ENCODE peak calls at places on chromosomes 11 and 22, in six cellular contexts. J is neural crest cell, Q is AG10803, X is IMR-90, S is HCT116, H is dorsolateral prefrontal cortex. W is an unnamed sample.

GRCh38 chr22:36165161-36165560 is 4.6 kb upstream of the APOL3 start:
- DNase-seq in S (no peak), Q (no peak), X (no peak), H (no peak), J (no peak), W (no peak)

GRCh38 chr11:34721646-34722045 is 100.8 kb downstream of the EHF start:
- DNase-seq in Q (peak), X (peak), S (no peak), H (no peak), J (no peak), W (peak)

GRCh38 chr11:101441747-101442146 is 142.1 kb downstream of the TRPC6 start:
- DNase-seq in S (no peak), J (no peak), Q (no peak), X (no peak), H (no peak), W (peak)

GRCh38 chr22:44895296-44896055 is 114.3 kb downstream of the PHF21B start:
- DNase-seq in S (no peak), J (no peak), X (no peak), H (no peak), Q (no peak), W (no peak)

GRCh38 chr11:73055002-73055401 is 87.1 kb downstream of the FCHSD2 start:
- DNase-seq in X (no peak), S (no peak), Q (no peak), J (no peak), H (no peak), W (no peak)

GRCh38 chr11:67022961-67023956 is at the start of gene SYT12:
- DNase-seq in H (no peak), J (no peak), X (no peak), Q (no peak), S (no peak), W (no peak)

GRCh38 chr11:16791494-16791961 is 53.1 kb downstream of the C11orf58 start:
- DNase-seq in X (peak), J (no peak), H (no peak), S (peak), Q (peak), W (peak)

GRCh38 chr22:23281053-23281405 is 100.7 kb downstream of the BCR start:
- DNase-seq in H (no peak), X (no peak), S (no peak), Q (no peak), J (no peak), W (no peak)

GRCh38 chr11:2944530-2944929 is 15.3 kb upstream of the PHLDA2 start:
- DNase-seq in X (no peak), J (no peak), H (no peak), Q (no peak), S (no peak), W (no peak)

DNA sequence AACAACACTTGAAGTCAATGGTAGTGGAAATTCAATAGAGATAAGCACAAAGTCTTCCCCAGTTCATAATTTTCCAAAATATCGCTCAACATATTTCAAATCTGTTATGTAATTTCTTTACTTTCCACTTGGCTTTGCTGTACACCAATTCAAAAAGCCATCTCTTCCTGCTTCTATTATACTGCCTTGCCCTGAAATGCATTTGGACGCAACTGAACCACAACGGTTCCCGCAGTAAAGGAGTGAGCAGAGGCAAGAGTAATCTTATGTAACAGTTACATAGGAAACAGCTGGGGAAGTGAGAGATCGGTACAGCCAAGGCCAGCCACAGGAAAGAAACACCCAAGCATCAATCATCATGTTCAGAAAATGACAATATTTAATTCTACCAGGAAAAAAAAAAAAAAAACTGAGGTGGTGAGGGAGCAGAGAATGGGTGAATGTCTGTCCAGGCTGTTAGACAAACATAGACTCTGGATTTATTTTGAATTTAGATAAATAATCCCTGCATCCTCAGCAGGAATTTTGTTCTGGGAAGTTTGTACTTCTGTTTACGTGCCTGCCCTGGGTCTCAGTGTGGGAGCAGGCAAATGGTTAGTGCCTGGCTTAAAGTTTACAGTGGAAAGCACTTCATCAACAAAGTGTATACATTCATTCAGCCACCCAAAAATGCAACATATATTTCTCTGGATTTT is 392.2 kb downstream of the ETS1 start:
- DNase-seq in S (no peak), J (no peak), X (no peak), H (no peak), Q (peak), W (no peak)
- TF ChIP-seq CTCF in S (no peak), J (no peak), X (no peak), H (no peak), Q (no peak), W (no peak)

DNA sequence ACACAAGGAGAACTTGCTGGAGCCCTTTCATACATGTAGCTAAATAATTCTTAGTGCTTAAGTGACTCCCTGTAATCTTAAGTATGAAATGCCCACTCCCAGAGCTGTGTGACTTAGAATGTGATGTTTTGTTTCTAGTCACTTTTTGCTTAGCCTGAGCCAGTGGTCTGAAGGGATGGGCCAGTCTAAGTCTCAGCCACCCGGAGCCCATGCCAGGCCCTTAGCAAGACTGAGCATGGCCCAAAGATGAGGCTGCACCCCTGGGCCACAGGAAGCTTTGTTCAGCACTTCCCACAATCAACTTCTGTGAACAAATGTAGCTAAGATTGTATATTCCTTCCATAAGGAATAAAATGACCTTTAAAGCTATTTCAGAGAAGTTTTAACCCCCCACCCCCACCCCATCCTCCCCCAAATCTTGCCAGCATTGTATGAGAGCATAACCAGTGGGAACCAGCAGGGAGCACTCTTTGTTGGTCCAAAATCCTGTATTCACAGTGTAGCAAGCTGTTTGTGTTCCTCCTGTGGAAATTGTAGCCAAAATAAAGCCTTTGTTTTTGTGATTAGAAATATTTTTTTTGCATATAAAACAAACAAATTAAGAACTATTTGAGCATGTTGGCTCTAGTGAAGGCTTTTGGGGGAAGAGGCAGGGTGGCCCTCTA is 73.8 kb upstream of the GAL start:
- DNase-seq in H (no peak), S (no peak), Q (peak), X (peak), J (no peak), W (peak)
- TF ChIP-seq CTCF in H (no peak), S (peak), Q (peak), X (peak), J (peak), W (peak)

GRCh38 chr22:19495562-19496323 is 16.0 kb downstream of the CDC45 start:
- DNase-seq in S (no peak), X (peak), J (no peak), H (no peak), Q (peak), W (peak)
- TF ChIP-seq CTCF in S (no peak), X (peak), J (peak), H (no peak), Q (peak), W (peak)

GRCh38 chr22:20469110-20469855 is 26.3 kb downstream of the KLHL22 start:
- DNase-seq in S (no peak), H (no peak), J (no peak), Q (no peak), X (no peak), W (no peak)
- TF ChIP-seq CTCF in S (no peak), H (no peak), J (no peak), Q (no peak), X (no peak), W (no peak)

W was measured in fibroblast of mammary gland.